ENCODE peak calls at places on chromosome X, in eight cellular contexts. One of them, this sample, is unnamed.
A peak's percentile ranks its signal among the peaks of the same experiment; 100 is the strongest.

GRCh38 chrX:1465261-1466231 is 12.8 kb upstream of the ASMTL start:
- DNase-seq in central memory CD4-positive, alpha-beta T cell: no peak
- DNase-seq in left cardiac atrium: no peak
- DNase-seq in activated T-cell treated with anti-CD3 and anti-CD28 coated beads, Interleukin-2, amount 50 U/mL, for 72 hours: peak; percentile 1
- DNase-seq in astrocyte of the spinal cord: no peak
- DNase-seq in T-helper 9 cell: no peak
- DNase-seq in NCI-H1694: no peak
- DNase-seq in stimulated activated CD4-positive, alpha-beta T cell treated with anti-CD3 and anti-CD28 coated beads, TNF-alpha, amount 100 ng/mL, for 24 hours: no peak
- DNase-seq in this sample: no peak

GRCh38 chrX:69556094-69557011 is 52.2 kb downstream of the NALF2 start:
- DNase-seq in central memory CD4-positive, alpha-beta T cell: no peak
- DNase-seq in left cardiac atrium: no peak
- DNase-seq in activated T-cell treated with anti-CD3 and anti-CD28 coated beads, Interleukin-2, amount 50 U/mL, for 72 hours: no peak
- DNase-seq in astrocyte of the spinal cord: peak; percentile 3
- DNase-seq in T-helper 9 cell: no peak
- DNase-seq in NCI-H1694: no peak
- DNase-seq in stimulated activated CD4-positive, alpha-beta T cell treated with anti-CD3 and anti-CD28 coated beads, TNF-alpha, amount 100 ng/mL, for 24 hours: no peak
- DNase-seq in this sample: no peak

GRCh38 chrX:9476810-9477575 is 12.1 kb downstream of the TBL1X start:
- DNase-seq in central memory CD4-positive, alpha-beta T cell: no peak
- DNase-seq in left cardiac atrium: no peak
- DNase-seq in activated T-cell treated with anti-CD3 and anti-CD28 coated beads, Interleukin-2, amount 50 U/mL, for 72 hours: no peak
- DNase-seq in astrocyte of the spinal cord: no peak
- DNase-seq in T-helper 9 cell: no peak
- DNase-seq in NCI-H1694: no peak
- DNase-seq in stimulated activated CD4-positive, alpha-beta T cell treated with anti-CD3 and anti-CD28 coated beads, TNF-alpha, amount 100 ng/mL, for 24 hours: no peak
- DNase-seq in this sample: no peak

GRCh38 chrX:107549504-107549903 is 78.8 kb upstream of the PRPS1 start:
- DNase-seq in central memory CD4-positive, alpha-beta T cell: peak; percentile 52
- DNase-seq in left cardiac atrium: no peak
- DNase-seq in activated T-cell treated with anti-CD3 and anti-CD28 coated beads, Interleukin-2, amount 50 U/mL, for 72 hours: peak; percentile 9
- DNase-seq in astrocyte of the spinal cord: no peak
- DNase-seq in T-helper 9 cell: no peak
- DNase-seq in NCI-H1694: no peak
- DNase-seq in stimulated activated CD4-positive, alpha-beta T cell treated with anti-CD3 and anti-CD28 coated beads, TNF-alpha, amount 100 ng/mL, for 24 hours: no peak
- DNase-seq in this sample: peak; percentile 32

GRCh38 chrX:130497531-130497930 is 95.7 kb downstream of the RBMX2 start:
- DNase-seq in central memory CD4-positive, alpha-beta T cell: no peak
- DNase-seq in left cardiac atrium: no peak
- DNase-seq in activated T-cell treated with anti-CD3 and anti-CD28 coated beads, Interleukin-2, amount 50 U/mL, for 72 hours: no peak
- DNase-seq in astrocyte of the spinal cord: no peak
- DNase-seq in T-helper 9 cell: no peak
- DNase-seq in NCI-H1694: no peak
- DNase-seq in stimulated activated CD4-positive, alpha-beta T cell treated with anti-CD3 and anti-CD28 coated beads, TNF-alpha, amount 100 ng/mL, for 24 hours: no peak
- DNase-seq in this sample: no peak

GRCh38 chrX:30910124-30910860 is 21.2 kb upstream of the TAB3 start:
- DNase-seq in central memory CD4-positive, alpha-beta T cell: no peak
- DNase-seq in left cardiac atrium: no peak
- DNase-seq in activated T-cell treated with anti-CD3 and anti-CD28 coated beads, Interleukin-2, amount 50 U/mL, for 72 hours: peak; percentile 45
- DNase-seq in astrocyte of the spinal cord: peak; percentile 69
- DNase-seq in T-helper 9 cell: no peak
- DNase-seq in NCI-H1694: no peak
- DNase-seq in stimulated activated CD4-positive, alpha-beta T cell treated with anti-CD3 and anti-CD28 coated beads, TNF-alpha, amount 100 ng/mL, for 24 hours: no peak
- DNase-seq in this sample: no peak

GRCh38 chrX:153055827-153056748 is at the start of gene PNMA3:
- DNase-seq in central memory CD4-positive, alpha-beta T cell: no peak
- DNase-seq in left cardiac atrium: no peak
- DNase-seq in activated T-cell treated with anti-CD3 and anti-CD28 coated beads, Interleukin-2, amount 50 U/mL, for 72 hours: no peak
- DNase-seq in astrocyte of the spinal cord: no peak
- DNase-seq in T-helper 9 cell: no peak
- DNase-seq in NCI-H1694: no peak
- DNase-seq in stimulated activated CD4-positive, alpha-beta T cell treated with anti-CD3 and anti-CD28 coated beads, TNF-alpha, amount 100 ng/mL, for 24 hours: no peak
- DNase-seq in this sample: no peak

GRCh38 chrX:13376857-13377441 is 57.1 kb upstream of the ATXN3L start:
- DNase-seq in central memory CD4-positive, alpha-beta T cell: no peak
- DNase-seq in left cardiac atrium: no peak
- DNase-seq in activated T-cell treated with anti-CD3 and anti-CD28 coated beads, Interleukin-2, amount 50 U/mL, for 72 hours: no peak
- DNase-seq in astrocyte of the spinal cord: peak; percentile 96
- DNase-seq in T-helper 9 cell: no peak
- DNase-seq in NCI-H1694: peak; percentile 41
- DNase-seq in stimulated activated CD4-positive, alpha-beta T cell treated with anti-CD3 and anti-CD28 coated beads, TNF-alpha, amount 100 ng/mL, for 24 hours: no peak
- DNase-seq in this sample: no peak